ENCODE peak calls at places on chromosome 10, in seven cellular contexts. A is ovary, Y is body of pancreas, M is testis, R is endothelial cell of umbilical vein, V is heart left ventricle, U is uterus. X is an unnamed sample.

GRCh38 chr10:4807803-4808507 is 18.1 kb upstream of the AKR1E2 start:
- DNase-seq in A (no peak), Y (no peak), M (no peak), R (peak; percentile 93), V (no peak), U (no peak), X (no peak)

GRCh38 chr10:24207781-24208611 is 942 bp upstream of the KIAA1217 start:
- DNase-seq in A (peak; percentile 50), Y (peak; percentile 47), M (peak; percentile 45), R (peak; percentile 6), V (peak; percentile 51), U (peak; percentile 34), X (no peak)

GRCh38 chr10:22391605-22392004 is 46.3 kb downstream of the SPAG6 start:
- DNase-seq in A (no peak), Y (no peak), M (no peak), R (no peak), V (no peak), U (no peak), X (peak; percentile 45)

GRCh38 chr10:122658356-122659049 is 41.1 kb downstream of the C10orf120 start:
- DNase-seq in A (no peak), Y (peak; percentile 71), M (no peak), R (no peak), V (no peak), U (no peak), X (no peak)

GRCh38 chr10:34816067-34817002 is 1.2 kb upstream of the PARD3 start:
- DNase-seq in A (peak; percentile 53), Y (peak; percentile 25), M (peak; percentile 45), R (peak; percentile 34), V (no peak), U (peak; percentile 30), X (peak; percentile 31)

GRCh38 chr10:36766921-36767320 is 358.5 kb upstream of the ANKRD30A start:
- DNase-seq in A (no peak), Y (no peak), M (no peak), R (no peak), V (no peak), U (no peak), X (no peak)

GRCh38 chr10:15084502-15084922 is 4.1 kb downstream of the ACBD7 start:
- DNase-seq in A (peak; percentile 48), Y (peak; percentile 61), M (peak; percentile 90), R (peak; percentile 96), V (no peak), U (peak; percentile 75), X (no peak)

GRCh38 chr10:97494863-97495506 is 3.2 kb downstream of the MMS19 start:
- DNase-seq in A (no peak), Y (no peak), M (no peak), R (peak; percentile 40), V (no peak), U (no peak), X (no peak)

GRCh38 chr10:27959093-27959715 is 39.7 kb downstream of the ODAD2 start:
- DNase-seq in A (no peak), Y (no peak), M (no peak), R (no peak), V (no peak), U (no peak), X (no peak)

GRCh38 chr10:5631936-5632335 is 34.5 kb downstream of the ASB13 start:
- DNase-seq in A (no peak), Y (peak; percentile 90), M (peak; percentile 36), R (no peak), V (no peak), U (no peak), X (no peak)

GRCh38 chr10:74930962-74931361 is 104.6 kb downstream of the KAT6B start:
- DNase-seq in A (no peak), Y (no peak), M (no peak), R (no peak), V (no peak), U (no peak), X (no peak)

GRCh38 chr10:129940617-129941198 is 23.4 kb downstream of the EBF3 start:
- DNase-seq in A (peak; percentile 12), Y (no peak), M (no peak), R (no peak), V (peak; percentile 15), U (no peak), X (no peak)

GRCh38 chr10:84540617-84541288 is 212.4 kb downstream of the CCSER2 start:
- DNase-seq in A (peak; percentile 62), Y (peak; percentile 68), M (peak; percentile 77), R (peak; percentile 51), V (peak; percentile 65), U (peak; percentile 24), X (peak; percentile 49)

GRCh38 chr10:116631871-116632295 is 11.1 kb downstream of the PNLIPRP2 start:
- DNase-seq in A (no peak), Y (peak; percentile 57), M (no peak), R (no peak), V (no peak), U (no peak), X (no peak)

GRCh38 chr10:80444646-80445319 is 9.3 kb upstream of the TSPAN14 start:
- DNase-seq in A (peak; percentile 76), Y (peak; percentile 74), M (peak; percentile 83), R (peak; percentile 70), V (peak; percentile 62), U (peak; percentile 52), X (peak; percentile 79)

GRCh38 chr10:2949948-2950354 is 117.4 kb upstream of the PFKP start:
- DNase-seq in A (no peak), Y (no peak), M (no peak), R (no peak), V (no peak), U (no peak), X (no peak)

GRCh38 chr10:59954296-59954695 is 47.9 kb upstream of the CCDC6 start:
- DNase-seq in A (no peak), Y (no peak), M (no peak), R (no peak), V (no peak), U (no peak), X (no peak)

DNA sequence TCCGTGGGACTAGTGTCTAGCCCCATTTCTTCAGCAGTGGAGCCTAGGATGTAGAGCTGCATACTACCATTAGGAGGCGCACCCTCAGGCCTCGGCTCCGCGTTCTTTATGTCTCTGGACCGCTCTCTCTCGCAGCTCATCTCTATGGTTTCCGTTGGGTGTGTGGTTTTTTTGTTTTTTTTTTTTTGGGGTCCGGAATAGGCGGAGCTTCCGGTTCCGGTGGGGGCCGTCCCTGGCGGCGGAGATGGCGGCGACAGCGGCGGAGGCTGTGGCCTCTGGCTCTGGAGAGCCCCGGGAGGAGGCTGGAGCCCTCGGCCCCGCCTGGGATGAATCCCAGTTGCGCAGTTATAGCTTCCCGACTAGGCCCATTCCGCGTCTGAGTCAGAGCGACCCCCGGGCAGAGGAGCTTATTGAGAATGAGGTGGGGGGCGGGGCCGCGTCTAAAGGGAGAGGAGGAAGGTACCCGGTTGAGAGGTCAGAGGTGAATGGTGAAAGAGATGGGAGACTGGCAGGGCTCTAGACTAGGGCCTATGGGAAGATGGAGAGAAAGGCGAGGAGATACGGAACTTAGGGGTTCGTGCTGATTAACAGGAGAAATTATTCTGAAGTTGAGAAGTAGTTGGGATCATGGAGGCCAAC is at the start of gene HIF1AN:
- DNase-seq in A (peak; percentile 89), Y (peak; percentile 91), M (peak; percentile 96), R (peak; percentile 93), V (peak; percentile 92), U (peak; percentile 93), X (peak; percentile 94)
- TF ChIP-seq POLR2A in A (peak; percentile 80), Y (peak; percentile 88), M (no peak), R (peak; percentile 88), V (no peak), U (no peak), X (peak; percentile 89)

GRCh38 chr10:102133373-102134195 is 744 bp downstream of the PPRC1 start:
- DNase-seq in A (peak; percentile 93), Y (peak; percentile 81), M (peak; percentile 88), R (peak; percentile 72), V (peak; percentile 85), U (peak; percentile 71), X (peak; percentile 82)
- TF ChIP-seq POLR2A in A (no peak), Y (no peak), M (no peak), R (peak; percentile 41), V (no peak), U (no peak), X (no peak)

GRCh38 chr10:95697429-95697828 is 3.7 kb upstream of the TCTN3 start:
- DNase-seq in A (no peak), Y (no peak), M (no peak), R (no peak), V (no peak), U (no peak), X (no peak)

GRCh38 chr10:95694665-95695064 is 938 bp upstream of the TCTN3 start:
- DNase-seq in A (peak; percentile 34), Y (no peak), M (no peak), R (no peak), V (no peak), U (no peak), X (no peak)

GRCh38 chr10:95693331-95693667 is 428 bp downstream of the TCTN3 start:
- DNase-seq in A (no peak), Y (no peak), M (no peak), R (no peak), V (no peak), U (no peak), X (peak; percentile 66)

GRCh38 chr10:95698415-95698814 is 4.7 kb upstream of the TCTN3 start:
- DNase-seq in A (no peak), Y (no peak), M (no peak), R (no peak), V (no peak), U (no peak), X (no peak)

DNA sequence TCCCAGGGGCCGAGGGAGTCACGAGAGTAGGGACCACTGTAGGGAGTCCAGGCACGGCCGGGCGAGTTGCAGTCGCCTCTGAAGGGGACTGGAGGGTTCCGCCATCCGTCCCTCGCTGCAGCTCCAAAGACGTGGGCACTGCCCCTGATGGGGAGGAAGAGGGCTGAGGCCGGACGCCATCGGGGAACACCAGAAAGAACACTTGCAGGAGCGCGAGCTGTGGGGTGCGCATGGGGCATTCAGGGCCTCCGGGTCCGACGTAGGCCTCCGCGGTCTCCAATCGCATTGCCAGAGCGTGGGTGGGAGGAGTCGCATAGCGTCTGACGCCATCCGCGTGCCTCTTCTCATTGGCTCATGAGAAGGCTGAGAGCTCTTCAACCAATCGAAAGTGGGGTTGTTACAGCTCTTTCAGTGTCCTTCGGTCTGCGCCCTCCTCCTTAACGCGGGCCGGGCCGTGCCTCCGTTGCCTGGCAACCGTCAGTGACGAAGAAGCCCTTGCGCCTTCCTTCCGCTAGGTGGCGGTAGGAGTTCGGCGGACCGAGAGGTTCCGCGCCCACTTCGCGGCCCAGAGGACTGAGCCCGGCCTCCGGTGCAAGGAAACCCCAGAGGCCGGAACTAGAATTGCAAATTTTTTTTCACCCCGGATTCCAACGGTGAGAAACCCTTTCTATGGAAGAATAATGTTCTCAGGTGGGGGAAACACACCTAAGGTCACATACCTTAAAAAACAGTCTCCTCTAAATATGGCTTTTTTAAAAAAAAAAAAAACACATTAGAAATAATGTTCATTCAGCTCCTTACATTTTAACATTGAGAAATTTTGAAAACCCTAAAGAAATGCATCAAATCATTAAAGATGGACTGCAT is at the start of gene TCTN3:
- DNase-seq in A (peak; percentile 95), Y (peak; percentile 97), M (peak; percentile 99), R (peak; percentile 100), V (peak; percentile 98), U (peak; percentile 98), X (peak; percentile 100)
- TF ChIP-seq POLR2A in A (peak; percentile 77), Y (peak; percentile 80), M (no peak), R (peak; percentile 67), V (no peak), U (peak; percentile 46), X (peak; percentile 78)

DNA sequence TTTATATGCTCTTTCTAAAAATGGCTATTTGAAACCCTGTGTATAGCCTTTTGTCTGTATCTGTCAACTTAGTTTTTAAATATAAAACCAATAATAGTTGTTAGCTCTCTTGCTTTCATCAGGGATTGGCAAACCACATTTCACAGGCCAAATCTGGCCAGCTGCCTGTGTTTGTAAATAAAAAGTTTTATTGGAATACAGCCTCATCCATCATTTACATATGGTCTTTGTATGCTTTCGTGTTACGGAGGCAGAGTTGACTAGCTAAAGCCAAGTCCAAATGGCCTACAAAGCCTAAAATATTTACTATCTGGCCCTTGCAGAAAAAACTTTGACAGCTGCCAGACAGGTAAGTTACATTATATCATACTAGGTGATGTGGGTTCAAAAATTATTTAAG is 235.0 kb downstream of the BICC1 start:
- DNase-seq in A (no peak), Y (no peak), M (no peak), R (no peak), V (no peak), U (no peak), X (no peak)
- TF ChIP-seq POLR2A in A (no peak), Y (no peak), M (no peak), R (no peak), V (no peak), U (no peak), X (no peak)

X was measured in erythroblast.